ENCODE peak calls at places on chromosome X, in five cellular contexts. T, P, Z, X and L are unnamed samples.

GRCh38 chrX:133857648-133858269 is 127.6 kb downstream of the GPC3 start:
- DNase-seq in X (no peak), P (no peak), Z (no peak), T (no peak), L (no peak)

GRCh38 chrX:153968754-153969124 is 2.9 kb downstream of the HCFC1 start:
- DNase-seq in P (peak; percentile 79), T (no peak), Z (no peak), X (no peak), L (peak; percentile 65)

GRCh38 chrX:55056820-55057690 is 17.8 kb upstream of the PAGE2B start:
- DNase-seq in T (no peak), Z (no peak), X (no peak), P (no peak), L (no peak)

GRCh38 chrX:47176101-47176740 is 17.4 kb upstream of the UBA1 start:
- DNase-seq in T (no peak), Z (no peak), P (peak; percentile 36), X (no peak), L (peak; percentile 37)

GRCh38 chrX:110153900-110154299 is 151.0 kb downstream of the TMEM164 start:
- DNase-seq in T (no peak), X (no peak), P (no peak), Z (no peak), L (no peak)

GRCh38 chrX:149314031-149314430 is 191.1 kb downstream of the IDS start:
- DNase-seq in P (no peak), Z (no peak), X (no peak), T (no peak), L (no peak)

GRCh38 chrX:124406294-124407013 is 60.1 kb downstream of the SH2D1A start:
- DNase-seq in T (peak; percentile 21), Z (peak; percentile 22), P (no peak), X (no peak), L (peak; percentile 64)

GRCh38 chrX:125295337-125295736 is 24.3 kb upstream of the TEX13C start:
- DNase-seq in T (no peak), X (no peak), Z (no peak), P (no peak), L (no peak)

GRCh38 chrX:111759676-111760075 is 78.7 kb downstream of the ALG13 start:
- DNase-seq in T (no peak), Z (no peak), P (no peak), X (no peak), L (no peak)

GRCh38 chrX:44568196-44568595 is 25.5 kb upstream of the FUNDC1 start:
- DNase-seq in Z (no peak), P (no peak), X (no peak), T (no peak), L (no peak)

GRCh38 chrX:121154858-121155404 is 107.5 kb downstream of the GLUD2 start:
- DNase-seq in T (no peak), Z (no peak), X (no peak), P (no peak), L (no peak)

GRCh38 chrX:916235-916609 is 285.6 kb downstream of the SHOX start:
- DNase-seq in T (no peak), X (no peak), Z (no peak), P (peak; percentile 39), L (no peak)

GRCh38 chrX:132004728-132005127 is 18.4 kb upstream of the STK26 start:
- DNase-seq in P (no peak), X (peak; percentile 37), Z (no peak), T (no peak), L (no peak)

GRCh38 chrX:26925088-26925487 is 538.1 kb downstream of the PPP4R3C start:
- DNase-seq in T (no peak), P (no peak), X (no peak), Z (no peak), L (no peak)

GRCh38 chrX:45761920-45762319 is 561.2 kb upstream of the DIPK2B start:
- DNase-seq in T (no peak), Z (no peak), X (no peak), P (no peak), L (no peak)
- TF ChIP-seq POLR2AphosphoS5 in T (no peak), Z (no peak), X (no peak), P (no peak), L (no peak)

GRCh38 chrX:101417981-101418841 is 10.2 kb downstream of the HNRNPH2 start:
- DNase-seq in P (peak; percentile 92), T (peak; percentile 39), Z (peak; percentile 23), X (no peak), L (peak; percentile 79)
- TF ChIP-seq POLR2AphosphoS5 in P (peak; percentile 66), T (peak; percentile 54), Z (no peak), X (no peak), L (peak; percentile 35)

DNA sequence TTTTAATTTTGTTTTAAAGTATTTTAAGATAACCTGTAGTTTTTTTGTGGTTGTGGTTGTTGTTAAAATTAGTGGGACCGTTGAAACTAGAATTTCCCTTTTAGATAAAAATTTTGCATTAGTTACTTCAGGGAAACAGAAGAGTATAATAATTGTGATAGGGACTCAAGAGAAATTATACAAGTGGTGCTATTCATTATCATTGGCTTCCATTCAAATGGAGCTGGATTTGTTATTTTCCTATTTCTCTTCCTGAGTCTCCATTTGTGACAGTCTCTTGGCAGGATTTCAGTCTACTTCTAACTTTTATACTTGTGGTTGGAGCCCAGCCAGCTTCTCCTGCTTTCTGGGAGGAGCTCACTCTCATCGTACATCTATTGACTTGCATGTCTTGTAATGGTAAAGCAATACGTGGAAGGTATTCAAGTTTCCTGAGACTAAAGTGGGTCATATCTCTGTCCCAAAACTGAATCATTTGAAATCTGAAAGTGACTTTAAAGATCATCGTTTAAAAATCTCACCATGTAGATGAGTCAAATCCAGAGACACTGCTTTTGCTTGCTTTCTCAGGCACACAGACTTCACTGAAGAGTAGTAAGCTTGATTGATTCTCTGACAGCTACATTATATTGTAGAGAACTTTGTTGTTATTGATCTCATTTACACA is 155.8 kb downstream of the RPA4 start:
- DNase-seq in X (no peak), Z (no peak), T (no peak), P (no peak), L (peak; percentile 57)
- TF ChIP-seq POLR2AphosphoS5 in X (no peak), Z (no peak), T (no peak), P (no peak), L (no peak)

GRCh38 chrX:20141281-20142220 is at the start of gene EIF1AX:
- DNase-seq in T (peak; percentile 75), X (peak; percentile 99), Z (peak; percentile 54), P (peak; percentile 100), L (peak; percentile 100)
- TF ChIP-seq POLR2AphosphoS5 in T (peak; percentile 65), X (peak; percentile 87), Z (no peak), P (peak; percentile 99), L (peak; percentile 96)

GRCh38 chrX:13090261-13091110 is 46.1 kb upstream of the FAM9C start:
- DNase-seq in X (no peak), P (no peak), T (no peak), Z (no peak), L (no peak)
- TF ChIP-seq POLR2AphosphoS5 in X (no peak), P (no peak), T (no peak), Z (peak; percentile 37), L (no peak)

GRCh38 chrX:101097546-101098453 is at the start of gene CENPI:
- DNase-seq in P (peak; percentile 96), X (peak; percentile 91), Z (peak; percentile 71), T (peak; percentile 79), L (peak; percentile 96)
- TF ChIP-seq POLR2AphosphoS5 in P (peak; percentile 73), X (no peak), Z (no peak), T (no peak), L (peak; percentile 46)

DNA sequence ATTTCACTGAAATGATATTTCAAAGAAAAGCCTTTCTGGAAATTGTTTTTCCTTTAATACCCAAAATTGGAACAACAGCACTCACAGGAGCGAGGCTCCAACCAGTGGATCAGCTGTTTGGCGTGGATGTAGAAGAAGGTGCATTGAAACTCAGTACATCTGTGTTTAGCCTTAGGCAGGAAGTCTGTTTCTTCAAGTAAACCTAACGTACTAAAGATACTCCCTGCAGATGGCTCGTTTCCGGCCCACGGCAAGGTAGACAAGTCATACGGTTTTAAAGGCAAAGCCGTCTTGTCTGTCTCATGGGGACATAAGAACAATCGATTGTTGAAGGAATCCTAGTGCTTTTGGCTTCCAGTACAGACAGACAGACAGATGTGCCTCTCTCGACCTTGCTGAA is 50.0 kb upstream of the CLCN4 start:
- DNase-seq in T (no peak), X (no peak), Z (no peak), P (peak; percentile 87), L (no peak)
- TF ChIP-seq POLR2AphosphoS5 in T (no peak), X (no peak), Z (no peak), P (peak; percentile 37), L (no peak)

GRCh38 chrX:71117358-71117757 is 1.0 kb upstream of the MED12 start:
- DNase-seq in T (no peak), P (no peak), Z (no peak), X (no peak), L (no peak)

GRCh38 chrX:71118985-71119535 is 664 bp downstream of the MED12 start:
- DNase-seq in T (no peak), P (no peak), X (no peak), Z (no peak), L (no peak)

GRCh38 chrX:71118032-71118984 is at the start of gene MED12:
- DNase-seq in X (peak; percentile 74), Z (peak; percentile 68), T (peak; percentile 66), P (peak; percentile 94), L (peak; percentile 92)
- TF ChIP-seq POLR2AphosphoS5 in X (no peak), Z (peak; percentile 79), T (peak; percentile 74), P (peak; percentile 85), L (peak; percentile 32)

DNA sequence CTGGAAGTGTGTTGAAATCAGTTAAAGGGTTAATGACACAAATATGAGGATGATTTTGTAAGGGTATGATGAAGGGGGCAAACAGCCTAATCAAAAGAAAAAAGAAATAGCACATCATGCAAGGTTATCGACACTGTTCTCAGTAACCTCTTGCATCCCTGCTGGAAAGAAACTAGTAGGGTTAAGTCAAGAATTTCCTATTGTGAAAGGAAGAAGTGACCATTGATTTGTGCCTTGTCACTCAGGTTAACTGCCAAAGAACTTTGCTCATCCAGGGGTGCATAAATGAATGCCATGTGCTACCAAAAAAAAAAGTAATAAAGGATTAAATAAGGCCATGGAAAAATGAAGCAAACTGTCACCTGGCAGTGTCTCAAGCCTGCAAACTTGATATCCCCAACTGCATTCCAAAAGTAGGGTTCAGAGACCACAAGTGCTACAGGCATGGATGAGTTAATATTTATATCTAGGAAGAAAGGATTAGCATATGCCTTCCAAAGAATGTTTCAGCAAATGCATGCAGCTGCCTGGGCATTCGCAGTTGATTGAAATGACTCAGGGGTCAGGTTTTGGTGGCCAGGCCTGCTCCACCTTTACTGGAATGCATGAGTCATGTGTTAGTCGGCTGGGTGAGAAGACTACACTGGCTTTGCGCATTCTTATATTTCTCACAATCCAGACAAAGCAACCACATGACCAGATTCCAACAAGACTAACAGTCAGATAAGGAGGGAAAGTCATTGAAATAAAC is 78.4 kb upstream of the ATXN3L start:
- DNase-seq in T (no peak), X (peak; percentile 19), Z (no peak), P (no peak), L (peak; percentile 67)
- TF ChIP-seq POLR2AphosphoS5 in T (no peak), X (no peak), Z (no peak), P (no peak), L (no peak)

GRCh38 chrX:28498658-28499057 is 88.6 kb upstream of the IL1RAPL1 start:
- DNase-seq in X (no peak), T (no peak), P (no peak), Z (no peak), L (no peak)
- TF ChIP-seq POLR2AphosphoS5 in X (no peak), T (no peak), P (no peak), Z (no peak), L (no peak)